ENCODE peak calls at places on chromosomes 13 and 19, in ten cellular contexts. Q, L, M, R, F, K, E, H, G and Y are unnamed samples.

GRCh38 chr13:36454962-36455361 is 22.7 kb downstream of the CCNA1 start:
- DNase-seq in R (no peak), M (no peak), Q (no peak), H (no peak), K (no peak), G (no peak), E (no peak), F (no peak), L (no peak), Y (peak)

GRCh38 chr19:36838784-36839324 is 667 bp upstream of the ZNF790 start:
- DNase-seq in L (no peak), R (no peak), K (no peak), H (no peak), G (no peak), F (no peak), Q (no peak), E (no peak), M (no peak), Y (no peak)

GRCh38 chr19:33247441-33247819 is 21.8 kb upstream of the SLC7A10 start:
- DNase-seq in M (no peak), R (no peak), K (no peak), F (no peak), L (no peak), H (no peak), Q (no peak), E (no peak), G (no peak), Y (no peak)

GRCh38 chr13:79128158-79128557 is 277.9 kb downstream of the RBM26 start:
- DNase-seq in K (no peak), H (no peak), G (no peak), M (no peak), F (no peak), R (no peak), Q (no peak), L (peak), E (no peak), Y (no peak)

GRCh38 chr13:39485314-39485700 is 117.7 kb downstream of the LHFPL6 start:
- DNase-seq in L (no peak), H (no peak), M (no peak), E (no peak), R (no peak), K (no peak), F (no peak), G (no peak), Q (no peak), Y (no peak)

GRCh38 chr13:37074703-37075102 is 15.2 kb upstream of the SUPT20H start:
- DNase-seq in F (no peak), G (no peak), K (no peak), M (no peak), H (no peak), R (no peak), Q (peak), E (no peak), L (peak), Y (no peak)

GRCh38 chr19:46731584-46731983 is 14.3 kb upstream of the FKRP start:
- DNase-seq in R (no peak), L (no peak), M (peak), Q (no peak), K (no peak), H (no peak), F (peak), E (no peak), G (no peak), Y (no peak)

GRCh38 chr19:16198363-16198636 is 589 bp downstream of the AP1M1 start:
- DNase-seq in M (no peak), Q (no peak), H (no peak), R (no peak), E (no peak), L (no peak), F (no peak), K (no peak), G (no peak), Y (no peak)

GRCh38 chr13:110396913-110397379 is 89.9 kb downstream of the COL4A2 start:
- DNase-seq in G (no peak), H (no peak), Q (no peak), F (no peak), K (no peak), L (peak), M (peak), R (no peak), E (no peak), Y (peak)

GRCh38 chr19:55838251-55838650 is 1.9 kb downstream of the NLRP4 start:
- DNase-seq in K (no peak), G (no peak), F (no peak), H (no peak), E (no peak), R (no peak), Q (no peak), M (no peak), L (no peak), Y (no peak)

GRCh38 chr13:112588490-112589297 is 741 bp upstream of the TUBGCP3 start:
- DNase-seq in L (no peak), R (no peak), G (no peak), E (no peak), M (no peak), Q (no peak), K (no peak), H (peak), F (no peak), Y (no peak)

GRCh38 chr13:60329221-60329983 is 67.6 kb upstream of the TDRD3 start:
- DNase-seq in R (peak), K (no peak), E (peak), L (peak), Q (no peak), M (no peak), G (peak), F (peak), H (peak), Y (no peak)

GRCh38 chr19:32206065-32206464 is 139.3 kb upstream of the ZNF507 start:
- DNase-seq in G (no peak), Q (no peak), H (no peak), M (no peak), L (no peak), R (no peak), K (no peak), E (no peak), F (no peak), Y (no peak)

GRCh38 chr13:37947419-37948140 is 78.0 kb upstream of the TRPC4 start:
- DNase-seq in H (no peak), M (no peak), F (no peak), R (no peak), Q (no peak), E (no peak), L (no peak), K (no peak), G (no peak), Y (no peak)

GRCh38 chr13:26964278-26965057 is 203.9 kb upstream of the GPR12 start:
- DNase-seq in M (no peak), F (no peak), L (no peak), E (no peak), K (no peak), G (no peak), R (no peak), H (no peak), Q (no peak), Y (no peak)

GRCh38 chr13:93086329-93086728 is 140.3 kb upstream of the GPC6 start:
- DNase-seq in E (no peak), K (no peak), G (no peak), F (no peak), Q (no peak), H (no peak), R (no peak), L (no peak), M (no peak), Y (no peak)

GRCh38 chr13:45602183-45602582 is 13.4 kb downstream of the ERICH6B start:
- DNase-seq in H (no peak), M (no peak), K (no peak), Q (no peak), L (no peak), E (no peak), R (no peak), G (no peak), F (no peak), Y (no peak)

GRCh38 chr19:38482496-38482895 is 49.0 kb downstream of the RYR1 start:
- DNase-seq in G (no peak), R (no peak), H (no peak), K (no peak), F (no peak), E (no peak), M (no peak), L (no peak), Q (no peak), Y (no peak)

GRCh38 chr13:112877976-112878955 is 90.7 kb upstream of the MCF2L start:
- DNase-seq in L (no peak), G (no peak), K (no peak), H (no peak), E (no peak), F (no peak), Q (no peak), M (no peak), R (no peak), Y (no peak)

GRCh38 chr13:36666482-36667264 is 7.1 kb upstream of the SERTM1 start:
- DNase-seq in R (peak), H (no peak), Q (no peak), G (no peak), M (no peak), L (peak), E (no peak), F (no peak), K (no peak), Y (peak)

GRCh38 chr19:18777725-18778389 is 13.2 kb downstream of the COMP start:
- DNase-seq in M (no peak), Q (no peak), G (no peak), K (no peak), E (no peak), L (no peak), H (no peak), F (no peak), R (no peak), Y (no peak)

GRCh38 chr13:107866007-107866665 is 349.2 kb downstream of the LIG4 start:
- DNase-seq in E (peak), L (no peak), K (no peak), F (peak), R (peak), M (no peak), H (no peak), Q (no peak), G (peak), Y (no peak)

GRCh38 chr13:98909016-98909415 is 68.8 kb downstream of the DOCK9 start:
- DNase-seq in M (no peak), E (no peak), R (no peak), Q (no peak), H (peak), F (no peak), L (peak), K (no peak), G (no peak), Y (no peak)

GRCh38 chr19:16088985-16089846 is 12.9 kb downstream of the TPM4 start:
- DNase-seq in E (no peak), G (no peak), H (no peak), L (no peak), F (no peak), Q (no peak), R (no peak), M (no peak), K (no peak), Y (no peak)

GRCh38 chr19:46533085-46534081 is 37.7 kb upstream of the PNMA8B start:
- DNase-seq in G (no peak), L (no peak), H (no peak), M (no peak), F (peak), E (peak), Q (no peak), R (no peak), K (no peak), Y (no peak)

GRCh38 chr13:48826039-48826438 is 149.7 kb upstream of the FNDC3A start:
- DNase-seq in G (no peak), F (no peak), E (peak), Q (no peak), L (no peak), M (no peak), K (no peak), H (no peak), R (no peak), Y (no peak)

GRCh38 chr19:27971071-27971470 is 1241.9 kb downstream of the UQCRFS1 start:
- DNase-seq in R (no peak), Q (no peak), G (no peak), H (no peak), M (no peak), K (no peak), L (no peak), E (peak), F (no peak), Y (no peak)

GRCh38 chr13:29676535-29676934 is 81.0 kb upstream of the SLC7A1 start:
- DNase-seq in G (no peak), F (no peak), K (no peak), H (no peak), E (no peak), R (no peak), L (peak), Q (no peak), M (no peak), Y (no peak)

GRCh38 chr19:17214531-17215124 is 529 bp upstream of the USE1 start:
- DNase-seq in Q (no peak), L (no peak), G (no peak), E (no peak), H (no peak), K (no peak), F (no peak), M (no peak), R (no peak), Y (no peak)

GRCh38 chr13:45799451-45799850 is 52.1 kb downstream of the SIAH3 start:
- DNase-seq in H (no peak), G (no peak), R (no peak), E (no peak), K (no peak), Q (no peak), F (no peak), L (no peak), M (peak), Y (no peak)

GRCh38 chr19:5046339-5047039 is 77.6 kb downstream of the KDM4B start:
- DNase-seq in K (no peak), E (no peak), M (no peak), H (no peak), F (peak), L (no peak), R (peak), Q (no peak), G (no peak), Y (no peak)

GRCh38 chr13:106493569-106493968 is 41.9 kb downstream of the EFNB2 start:
- DNase-seq in G (no peak), E (no peak), K (no peak), F (no peak), R (no peak), H (no peak), Q (no peak), M (no peak), L (no peak), Y (no peak)

GRCh38 chr19:35088514-35088913 is 27.1 kb upstream of the FXYD3 start:
- DNase-seq in E (no peak), M (no peak), R (no peak), Q (no peak), H (no peak), K (no peak), L (peak), F (no peak), G (no peak), Y (no peak)

GRCh38 chr13:95643471-95643813 is 1.1 kb downstream of the DZIP1 start:
- DNase-seq in G (no peak), M (no peak), K (no peak), H (no peak), R (no peak), F (no peak), Q (no peak), L (peak), E (no peak), Y (peak)

GRCh38 chr13:48081739-48082138 is 13.2 kb downstream of the MED4 start:
- DNase-seq in L (no peak), R (no peak), Q (no peak), F (no peak), K (no peak), M (no peak), G (no peak), E (no peak), H (no peak), Y (no peak)

GRCh38 chr19:37470216-37470615 is 1.1 kb downstream of the ZNF570 start:
- DNase-seq in R (no peak), M (no peak), F (no peak), H (no peak), L (no peak), E (no peak), Q (no peak), K (no peak), G (no peak), Y (no peak)

GRCh38 chr13:51125495-51126226 is 14.6 kb upstream of the C13orf42 start:
- DNase-seq in G (peak), H (peak), E (peak), F (peak), K (peak), L (peak), R (peak), Q (peak), M (peak), Y (peak)

GRCh38 chr19:52638601-52639000 is 446 bp upstream of the ZNF83 start:
- DNase-seq in F (no peak), E (peak), G (no peak), M (peak), L (peak), K (no peak), R (no peak), H (peak), Q (no peak), Y (peak)

GRCh38 chr13:23678768-23679167 is 108.6 kb downstream of the TNFRSF19 start:
- DNase-seq in L (no peak), R (no peak), F (no peak), M (no peak), G (no peak), E (no peak), Q (no peak), K (no peak), H (no peak), Y (no peak)